ENCODE peak calls at places on chromosomes 16 and 17, in five cellular contexts. One of them, this sample, is unnamed.

GRCh38 chr17:29835438-29836351 is 94.3 kb downstream of the SSH2 start:
- DNase-seq in neuronal stem cell: no peak
- DNase-seq in H9: no peak
- DNase-seq in IMR-90: peak; percentile 73
- DNase-seq in mesenchymal stem cell: no peak
- DNase-seq in this sample: peak; percentile 35

GRCh38 chr16:11824362-11824761 is 27.0 kb downstream of the RSL1D1 start:
- DNase-seq in neuronal stem cell: no peak
- DNase-seq in H9: no peak
- DNase-seq in IMR-90: no peak
- DNase-seq in mesenchymal stem cell: peak; percentile 26
- DNase-seq in this sample: peak; percentile 45

GRCh38 chr17:55770220-55770870 is 19.5 kb downstream of the PCTP start:
- DNase-seq in neuronal stem cell: peak; percentile 45
- DNase-seq in H9: no peak
- DNase-seq in IMR-90: peak; percentile 72
- DNase-seq in mesenchymal stem cell: peak; percentile 78
- DNase-seq in this sample: peak; percentile 60

GRCh38 chr17:44171931-44172455 is 1.5 kb downstream of the ASB16 start:
- DNase-seq in neuronal stem cell: no peak
- DNase-seq in H9: no peak
- DNase-seq in IMR-90: no peak
- DNase-seq in mesenchymal stem cell: no peak
- DNase-seq in this sample: no peak

GRCh38 chr16:80231888-80232287 is 308.9 kb upstream of the DYNLRB2 start:
- DNase-seq in neuronal stem cell: no peak
- DNase-seq in H9: no peak
- DNase-seq in IMR-90: peak; percentile 94
- DNase-seq in mesenchymal stem cell: peak; percentile 46
- DNase-seq in this sample: no peak

GRCh38 chr17:4902540-4902939 is 358 bp downstream of the CHRNE start:
- DNase-seq in neuronal stem cell: no peak
- DNase-seq in H9: no peak
- DNase-seq in IMR-90: no peak
- DNase-seq in mesenchymal stem cell: no peak
- DNase-seq in this sample: no peak

GRCh38 chr17:63173903-63174302 is 207.9 kb downstream of the TANC2 start:
- DNase-seq in neuronal stem cell: no peak
- DNase-seq in H9: no peak
- DNase-seq in IMR-90: no peak
- DNase-seq in mesenchymal stem cell: no peak
- DNase-seq in this sample: no peak

GRCh38 chr17:6054372-6054771 is 15.8 kb upstream of the WSCD1 start:
- DNase-seq in neuronal stem cell: no peak
- DNase-seq in H9: no peak
- DNase-seq in IMR-90: no peak
- DNase-seq in mesenchymal stem cell: no peak
- DNase-seq in this sample: no peak

GRCh38 chr16:59440502-59440901 is 706.4 kb upstream of the GOT2 start:
- DNase-seq in neuronal stem cell: no peak
- DNase-seq in H9: no peak
- DNase-seq in IMR-90: no peak
- DNase-seq in mesenchymal stem cell: no peak
- DNase-seq in this sample: no peak

GRCh38 chr16:50369133-50369804 is 481 bp upstream of the BRD7 start:
- DNase-seq in neuronal stem cell: no peak
- DNase-seq in H9: no peak
- DNase-seq in IMR-90: no peak
- DNase-seq in mesenchymal stem cell: no peak
- DNase-seq in this sample: peak; percentile 50

GRCh38 chr16:79372504-79373184 is 227.9 kb downstream of the MAF start:
- DNase-seq in neuronal stem cell: no peak
- DNase-seq in H9: no peak
- DNase-seq in IMR-90: no peak
- DNase-seq in mesenchymal stem cell: peak; percentile 86
- DNase-seq in this sample: no peak

DNA sequence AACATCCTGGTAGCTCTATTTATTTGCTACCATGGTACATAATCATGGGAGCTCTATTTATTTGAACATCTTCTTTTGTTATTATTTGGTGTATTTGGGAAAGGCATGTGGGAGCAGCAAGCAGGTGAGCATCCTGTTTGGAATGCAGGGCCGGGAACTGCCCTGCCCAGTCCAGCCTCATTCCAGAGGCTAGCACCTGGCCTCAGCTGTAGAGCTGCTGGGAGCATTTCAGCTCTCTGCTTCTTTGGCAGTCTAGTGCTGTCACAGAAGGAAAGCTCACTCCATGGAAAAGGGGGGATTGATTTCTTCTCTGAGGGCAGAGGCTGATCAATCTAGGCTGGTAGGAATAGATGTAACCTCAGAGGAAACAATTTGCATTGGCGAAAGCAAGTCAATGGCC is 112.5 kb downstream of the WWOX start:
- DNase-seq in neuronal stem cell: no peak
- DNase-seq in H9: peak; percentile 71
- DNase-seq in IMR-90: no peak
- DNase-seq in mesenchymal stem cell: no peak
- DNase-seq in this sample: peak; percentile 77
- H2BK120ac ChIP-seq in neuronal stem cell: no peak overlapping the region
- H2BK120ac ChIP-seq in H9: no peak overlapping the region
- H2BK120ac ChIP-seq in IMR-90: no peak overlapping the region
- H2BK120ac ChIP-seq in mesenchymal stem cell: no peak overlapping the region
- H2BK120ac ChIP-seq in this sample: no peak overlapping the region

GRCh38 chr17:19708431-19709175 is 7.8 kb downstream of the SLC47A2 start:
- DNase-seq in neuronal stem cell: no peak
- DNase-seq in H9: peak; percentile 23
- DNase-seq in IMR-90: no peak
- DNase-seq in mesenchymal stem cell: no peak
- DNase-seq in this sample: no peak

GRCh38 chr17:19705771-19706770 is 10.3 kb downstream of the SLC47A2 start:
- DNase-seq in neuronal stem cell: no peak
- DNase-seq in H9: peak; percentile 37
- DNase-seq in IMR-90: no peak
- DNase-seq in mesenchymal stem cell: no peak
- DNase-seq in this sample: no peak

GRCh38 chr17:19705201-19705600 is 11.2 kb downstream of the SLC47A2 start:
- DNase-seq in neuronal stem cell: no peak
- DNase-seq in H9: peak; percentile 33
- DNase-seq in IMR-90: no peak
- DNase-seq in mesenchymal stem cell: no peak
- DNase-seq in this sample: no peak

GRCh38 chr17:19707728-19708221 is 8.6 kb downstream of the SLC47A2 start:
- DNase-seq in neuronal stem cell: no peak
- DNase-seq in H9: peak; percentile 30
- DNase-seq in IMR-90: no peak
- DNase-seq in mesenchymal stem cell: no peak
- DNase-seq in this sample: no peak

GRCh38 chr17:19706791-19707727 is 9.3 kb downstream of the SLC47A2 start:
- DNase-seq in neuronal stem cell: no peak
- DNase-seq in H9: peak; percentile 30
- DNase-seq in IMR-90: no peak
- DNase-seq in mesenchymal stem cell: no peak
- DNase-seq in this sample: no peak
- H2BK15ac ChIP-seq in neuronal stem cell: peak overlapping the region; percentile 99
- H2BK15ac ChIP-seq in H9: no peak overlapping the region
- H2BK15ac ChIP-seq in IMR-90: no peak overlapping the region
- H2BK15ac ChIP-seq in mesenchymal stem cell: no peak overlapping the region
- H2BK15ac ChIP-seq in this sample: no peak overlapping the region

GRCh38 chr17:68400404-68400735 is 56.9 kb downstream of the WIPI1 start:
- DNase-seq in neuronal stem cell: no peak
- DNase-seq in H9: peak; percentile 12
- DNase-seq in IMR-90: no peak
- DNase-seq in mesenchymal stem cell: no peak
- DNase-seq in this sample: no peak
- H2BK120ac ChIP-seq in neuronal stem cell: no peak overlapping the region
- H2BK120ac ChIP-seq in H9: no peak overlapping the region
- H2BK120ac ChIP-seq in IMR-90: peak overlapping the region; percentile 59
- H2BK120ac ChIP-seq in mesenchymal stem cell: peak overlapping the region; percentile 74
- H2BK120ac ChIP-seq in this sample: no peak overlapping the region

GRCh38 chr17:57899391-57899790 is 49.5 kb upstream of the MRPS23 start:
- DNase-seq in neuronal stem cell: no peak
- DNase-seq in H9: no peak
- DNase-seq in IMR-90: no peak
- DNase-seq in mesenchymal stem cell: peak; percentile 41
- DNase-seq in this sample: no peak

GRCh38 chr17:57899822-57900221 is 50.0 kb upstream of the MRPS23 start:
- DNase-seq in neuronal stem cell: no peak
- DNase-seq in H9: no peak
- DNase-seq in IMR-90: no peak
- DNase-seq in mesenchymal stem cell: no peak
- DNase-seq in this sample: no peak

GRCh38 chr17:57900991-57901743 is 51.3 kb upstream of the MRPS23 start:
- DNase-seq in neuronal stem cell: no peak
- DNase-seq in H9: no peak
- DNase-seq in IMR-90: no peak
- DNase-seq in mesenchymal stem cell: no peak
- DNase-seq in this sample: no peak

GRCh38 chr17:57895382-57896060 is 45.7 kb upstream of the MRPS23 start:
- DNase-seq in neuronal stem cell: no peak
- DNase-seq in H9: peak; percentile 38
- DNase-seq in IMR-90: no peak
- DNase-seq in mesenchymal stem cell: peak; percentile 86
- DNase-seq in this sample: peak; percentile 70

DNA sequence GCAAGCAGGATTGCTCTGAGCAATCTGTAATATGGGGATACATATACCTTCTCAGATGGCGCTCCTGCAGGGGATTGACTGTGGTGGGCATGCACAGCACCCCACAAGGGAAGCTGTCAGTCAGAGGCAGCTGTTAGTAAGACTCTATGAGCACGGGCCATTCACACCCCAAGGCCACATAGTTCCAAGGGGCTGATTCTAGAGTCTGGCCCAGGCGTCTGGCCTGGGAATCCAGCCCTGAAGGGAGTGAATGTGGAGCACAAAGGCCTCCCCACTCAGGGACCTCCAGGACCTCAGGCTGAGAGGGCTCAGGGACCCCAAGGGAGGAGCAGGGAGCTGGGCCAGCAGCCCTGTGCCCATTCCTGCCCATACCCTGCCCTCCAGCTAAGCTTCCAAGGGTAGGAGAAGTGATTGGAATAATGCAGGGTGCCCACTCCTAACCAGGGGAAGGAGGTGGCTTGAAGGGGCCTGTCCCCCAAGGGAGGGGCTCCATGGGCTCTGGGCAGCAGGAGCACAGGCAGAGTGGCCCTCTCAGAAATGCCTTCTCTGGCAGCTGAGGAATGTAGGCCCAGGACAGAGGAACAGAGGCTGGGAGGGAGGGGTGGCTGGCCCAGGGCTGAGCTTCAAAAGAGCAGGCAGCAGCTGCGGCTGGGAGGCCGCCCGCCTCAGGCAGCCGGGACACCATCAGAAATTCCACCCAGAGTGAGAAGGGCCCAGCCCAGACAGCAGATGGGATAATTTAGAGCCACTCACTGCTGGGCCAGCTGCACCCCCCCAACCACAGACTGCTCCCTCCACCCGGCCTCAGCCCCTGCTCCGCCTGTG is 48.9 kb upstream of the MRPS23 start:
- DNase-seq in neuronal stem cell: peak; percentile 86
- DNase-seq in H9: peak; percentile 95
- DNase-seq in IMR-90: peak; percentile 49
- DNase-seq in mesenchymal stem cell: peak; percentile 83
- DNase-seq in this sample: peak; percentile 97
- H2BK15ac ChIP-seq in neuronal stem cell: peak overlapping the region; percentile 97
- H2BK15ac ChIP-seq in H9: no peak overlapping the region
- H2BK15ac ChIP-seq in IMR-90: peak overlapping the region; percentile 70
- H2BK15ac ChIP-seq in mesenchymal stem cell: peak overlapping the region; percentile 82
- H2BK15ac ChIP-seq in this sample: no peak overlapping the region

DNA sequence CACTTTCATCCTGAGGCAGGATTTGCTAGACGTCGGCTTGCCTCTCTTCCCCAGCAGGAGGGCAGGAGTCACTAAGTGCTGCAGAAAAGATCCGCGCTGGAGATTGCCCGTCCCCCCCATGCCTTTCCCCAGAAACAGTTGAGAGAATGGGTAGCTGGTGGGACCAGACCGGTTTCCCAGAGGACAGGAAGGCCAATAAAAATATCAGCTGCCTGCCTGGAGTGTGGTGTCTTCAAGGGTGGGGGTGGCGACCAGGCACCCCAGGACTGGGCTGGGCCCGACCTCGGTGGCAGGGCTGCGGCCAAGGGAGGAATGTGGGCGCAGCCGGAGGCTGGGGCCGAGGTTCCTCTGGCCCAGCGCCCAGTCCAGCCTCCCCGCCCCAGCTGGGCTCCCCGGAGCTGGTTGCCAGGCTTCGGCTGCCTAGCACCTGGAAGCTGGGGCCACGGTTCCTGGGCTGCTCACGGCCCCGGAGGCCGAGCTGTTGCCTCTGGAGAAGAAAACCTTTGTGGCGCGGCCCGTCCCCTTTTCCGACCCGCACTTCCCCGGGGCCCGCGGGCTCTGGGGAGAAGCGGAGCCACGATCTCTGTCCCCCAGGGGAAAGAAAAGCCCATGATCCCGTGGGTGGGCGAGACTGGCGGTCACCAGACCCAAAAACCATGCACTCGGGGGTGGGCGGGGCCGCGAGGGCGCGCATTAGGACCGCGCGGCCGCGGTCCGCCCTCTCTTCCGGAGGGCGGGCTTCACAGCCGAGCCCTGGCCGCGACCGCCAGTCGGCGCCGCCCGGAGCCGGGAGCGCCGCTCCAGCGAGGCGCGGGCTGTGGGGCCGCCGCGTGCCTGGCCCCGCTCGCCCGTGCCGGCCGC is at the start of gene TRAF4:
- DNase-seq in neuronal stem cell: peak; percentile 85
- DNase-seq in H9: peak; percentile 98
- DNase-seq in IMR-90: peak; percentile 84
- DNase-seq in mesenchymal stem cell: peak; percentile 95
- DNase-seq in this sample: peak; percentile 98
- H2BK120ac ChIP-seq in neuronal stem cell: peak within 1 kb of the TSS; percentile 100
- H2BK120ac ChIP-seq in H9: peak within 1 kb of the TSS; percentile 93
- H2BK120ac ChIP-seq in IMR-90: peak within 1 kb of the TSS; percentile 67
- H2BK120ac ChIP-seq in mesenchymal stem cell: peak within 1 kb of the TSS; percentile 87
- H2BK120ac ChIP-seq in this sample: peak within 1 kb of the TSS; percentile 89

DNA sequence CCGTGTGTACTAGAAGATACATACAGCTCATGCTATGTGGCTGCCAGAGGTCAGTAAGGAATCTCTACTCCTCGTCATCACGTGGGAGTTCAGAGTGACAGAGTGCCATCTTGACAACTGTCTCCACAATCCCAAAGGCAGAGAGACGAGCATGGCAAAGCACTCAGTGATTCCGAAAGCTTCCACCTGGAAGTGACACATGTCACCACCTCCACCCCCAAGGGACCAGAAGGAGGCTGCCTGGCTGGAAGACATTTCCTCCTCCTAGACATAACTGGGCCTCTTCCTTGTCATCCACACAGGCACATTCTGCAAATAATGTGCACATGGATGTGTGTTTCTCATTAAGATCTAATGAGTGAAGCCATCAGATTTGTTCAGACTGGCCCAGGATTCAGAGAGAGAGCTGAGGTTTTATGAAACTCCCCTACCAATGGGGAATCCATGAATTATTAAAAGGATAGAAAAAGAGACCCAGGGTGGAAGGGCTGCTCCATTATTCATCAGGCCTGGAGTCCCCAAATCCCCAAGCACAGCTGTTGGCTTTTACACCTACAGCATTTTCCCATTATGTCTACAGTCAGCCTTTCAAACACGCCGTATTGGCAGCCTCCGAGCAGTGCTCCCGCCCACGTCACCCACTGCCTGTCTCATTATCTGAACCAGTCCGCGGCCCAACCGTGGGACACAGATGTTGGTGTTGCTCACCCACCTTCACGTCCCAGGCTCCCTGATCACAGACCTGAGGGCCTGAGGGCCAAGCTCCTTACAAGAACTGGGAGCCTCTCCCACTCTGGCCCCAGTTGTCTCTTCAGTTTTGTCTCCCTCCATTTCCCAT is 3.3 kb upstream of the CACNG5 start:
- DNase-seq in neuronal stem cell: no peak
- DNase-seq in H9: no peak
- DNase-seq in IMR-90: no peak
- DNase-seq in mesenchymal stem cell: no peak
- DNase-seq in this sample: no peak
- H2BK15ac ChIP-seq in neuronal stem cell: no peak overlapping the region
- H2BK15ac ChIP-seq in H9: no peak overlapping the region
- H2BK15ac ChIP-seq in IMR-90: no peak overlapping the region
- H2BK15ac ChIP-seq in mesenchymal stem cell: no peak overlapping the region
- H2BK15ac ChIP-seq in this sample: no peak overlapping the region

This sample was measured in mesendoderm.